ENCODE peak calls at places on chromosome 5, in nine cellular contexts. Q is Peyer's patch; C is naive thymus-derived CD8-positive, alpha-beta T cell; M is frontal cortex; K is left ventricle myocardium inferior; I is mammary epithelial cell; H is mesenchymal stem cell; L is HFFc6; X is EL. Z is an unnamed sample.

GRCh38 chr5:78587775-78588291 is 60.7 kb downstream of the LHFPL2 start:
- DNase-seq in Q (no peak), C (no peak), M (no peak), K (no peak), I (no peak), H (peak; percentile 86), L (peak; percentile 35), X (peak; percentile 47), Z (peak; percentile 33)

GRCh38 chr5:148397968-148398595 is 14.3 kb downstream of the FBXO38 start:
- DNase-seq in Q (no peak), C (no peak), M (no peak), K (no peak), I (peak; percentile 33), H (no peak), L (no peak), X (no peak), Z (no peak)

GRCh38 chr5:126837907-126838539 is 61.1 kb downstream of the LMNB1 start:
- DNase-seq in Q (no peak), C (no peak), M (no peak), K (no peak), I (no peak), H (peak; percentile 36), L (peak; percentile 23), X (no peak), Z (no peak)

GRCh38 chr5:68216737-68217231 is 1.2 kb downstream of the PIK3R1 start:
- DNase-seq in Q (no peak), C (no peak), M (peak; percentile 34), K (no peak), I (peak; percentile 48), H (peak; percentile 50), L (no peak), X (no peak), Z (no peak)

GRCh38 chr5:113546711-113547159 is 33.2 kb downstream of the YTHDC2 start:
- DNase-seq in Q (no peak), C (no peak), M (no peak), K (no peak), I (peak; percentile 67), H (peak; percentile 79), L (peak; percentile 65), X (peak; percentile 51), Z (peak; percentile 43)

GRCh38 chr5:139137703-139138102 is 60.5 kb downstream of the SIL1 start:
- DNase-seq in Q (no peak), C (no peak), M (no peak), K (no peak), I (peak; percentile 52), H (peak; percentile 35), L (peak; percentile 6), X (peak; percentile 18), Z (peak; percentile 60)

GRCh38 chr5:127452626-127453025 is 64.8 kb upstream of the PRRC1 start:
- DNase-seq in Q (peak; percentile 60), C (no peak), M (no peak), K (no peak), I (no peak), H (no peak), L (no peak), X (no peak), Z (no peak)

GRCh38 chr5:93572773-93573626 is 8.0 kb downstream of the NR2F1-AS1 start:
- DNase-seq in Q (no peak), C (no peak), M (no peak), K (no peak), I (peak; percentile 29), H (peak; percentile 75), L (no peak), X (no peak), Z (no peak)

GRCh38 chr5:73296772-73297171 is 123.8 kb downstream of the TMEM174 start:
- DNase-seq in Q (no peak), C (no peak), M (no peak), K (no peak), I (peak; percentile 51), H (peak; percentile 83), L (peak; percentile 64), X (peak; percentile 80), Z (peak; percentile 80)

GRCh38 chr5:105917189-105917588 is 1753.5 kb downstream of the EFNA5 start:
- DNase-seq in Q (no peak), C (no peak), M (no peak), K (no peak), I (no peak), H (no peak), L (no peak), X (no peak), Z (no peak)

GRCh38 chr5:95162231-95162992 is 122.5 kb downstream of the MCTP1 start:
- DNase-seq in Q (no peak), C (no peak), M (no peak), K (no peak), I (no peak), H (no peak), L (no peak), X (no peak), Z (no peak)

GRCh38 chr5:61052870-61053269 is 107.9 kb downstream of the NDUFAF2 start:
- DNase-seq in Q (no peak), C (no peak), M (no peak), K (no peak), I (peak; percentile 93), H (peak; percentile 82), L (peak; percentile 91), X (peak; percentile 95), Z (peak; percentile 90)

GRCh38 chr5:141846031-141846430 is 32.2 kb downstream of the PCDH1 start:
- DNase-seq in Q (no peak), C (no peak), M (peak; percentile 56), K (no peak), I (no peak), H (peak; percentile 63), L (peak; percentile 45), X (peak; percentile 40), Z (no peak)

GRCh38 chr5:124892185-124892848 is 145.9 kb upstream of the ZNF608 start:
- DNase-seq in Q (no peak), C (no peak), M (no peak), K (no peak), I (no peak), H (no peak), L (no peak), X (no peak), Z (no peak)

GRCh38 chr5:88786217-88786560 is 96.8 kb downstream of the MEF2C start:
- DNase-seq in Q (no peak), C (no peak), M (no peak), K (no peak), I (no peak), H (no peak), L (peak; percentile 87), X (no peak), Z (no peak)

GRCh38 chr5:76926329-76927105 is 26.3 kb upstream of the CRHBP start:
- DNase-seq in Q (no peak), C (no peak), M (no peak), K (no peak), I (no peak), H (peak; percentile 30), L (no peak), X (no peak), Z (no peak)

GRCh38 chr5:140800816-140801493 is at the start of gene PCDHA3:
- DNase-seq in Q (no peak), C (no peak), M (peak; percentile 54), K (no peak), I (peak; percentile 14), H (no peak), L (no peak), X (peak; percentile 37), Z (no peak)

GRCh38 chr5:147223951-147224791 is 10.7 kb upstream of the STK32A start:
- DNase-seq in Q (no peak), C (no peak), M (peak; percentile 40), K (no peak), I (peak; percentile 21), H (peak; percentile 56), L (peak; percentile 52), X (peak; percentile 42), Z (peak; percentile 25)

Z was measured in HT1080.